ENCODE peak calls at places on chromosome 17, in six cellular contexts. J is H1, P is K562, U is SK-N-SH, C is IMR-90, O is HepG2. M is an unnamed sample. For H3K27me3, the result is how much of the 10 kb centered on the place peaks cover.

GRCh38 chr17:59746849-59747445 is 39.5 kb downstream of the VMP1 start:
- DNase-seq in J (no peak), C (peak), O (peak), U (peak), P (peak), M (no peak)

GRCh38 chr17:28796062-28796461 is 46.5 kb downstream of the FAM222B start:
- DNase-seq in C (no peak), O (no peak), P (no peak), U (no peak), J (no peak), M (no peak)

GRCh38 chr17:32283745-32284207 is 18.1 kb downstream of the RHBDL3 start:
- DNase-seq in C (peak), P (no peak), J (no peak), U (no peak), O (no peak), M (no peak)

GRCh38 chr17:50259484-50260324 is 14.6 kb upstream of the TMEM92 start:
- DNase-seq in J (no peak), C (no peak), P (peak), U (peak), O (no peak), M (no peak)

GRCh38 chr17:10278218-10278617 is 79.8 kb upstream of the GAS7 start:
- DNase-seq in P (peak), O (no peak), U (no peak), J (no peak), C (no peak), M (no peak)

GRCh38 chr17:59327136-59327878 is 4.1 kb upstream of the YPEL2 start:
- DNase-seq in C (no peak), J (no peak), P (no peak), U (peak), O (no peak), M (no peak)

GRCh38 chr17:1931759-1932579 is 93.2 kb downstream of the RTN4RL1 start:
- DNase-seq in P (no peak), C (peak), U (no peak), J (no peak), O (peak), M (no peak)

GRCh38 chr17:1718362-1719165 is 5.9 kb upstream of the WDR81 start:
- DNase-seq in O (no peak), J (no peak), U (no peak), P (no peak), C (no peak), M (no peak)

GRCh38 chr17:65660947-65661346 is 99.5 kb upstream of the AXIN2 start:
- DNase-seq in C (peak), P (peak), O (no peak), J (no peak), U (no peak), M (no peak)

GRCh38 chr17:78785011-78785662 is 3.1 kb upstream of the CYTH1 start:
- DNase-seq in O (no peak), J (no peak), U (no peak), C (no peak), P (peak), M (no peak)

GRCh38 chr17:64259922-64260321 is 3.1 kb downstream of the TEX2 start:
- DNase-seq in U (no peak), O (no peak), C (peak), J (no peak), P (no peak), M (no peak)

GRCh38 chr17:19374136-19374535 is 4.2 kb upstream of the MAPK7 start:
- DNase-seq in O (no peak), C (no peak), P (no peak), J (no peak), U (no peak), M (no peak)

GRCh38 chr17:2101448-2102257 is 46.8 kb downstream of the HIC1 start:
- DNase-seq in C (no peak), O (no peak), P (no peak), U (no peak), J (no peak), M (no peak)

GRCh38 chr17:73560661-73561060 is 83.6 kb downstream of the SDK2 start:
- DNase-seq in O (peak), J (no peak), P (peak), U (peak), C (no peak), M (no peak)

GRCh38 chr17:1376061-1376460 is 24.0 kb downstream of the YWHAE start:
- DNase-seq in U (no peak), O (no peak), P (no peak), C (no peak), J (no peak), M (no peak)

GRCh38 chr17:63503330-63503685 is 19.9 kb upstream of the KCNH6 start:
- DNase-seq in P (no peak), J (no peak), C (no peak), U (no peak), O (no peak), M (no peak)

GRCh38 chr17:3916825-3917224 is 560 bp upstream of the P2RX1 start:
- DNase-seq in C (no peak), P (no peak), J (no peak), U (no peak), O (no peak), M (no peak)

GRCh38 chr17:70394833-70395232 is 225.5 kb downstream of the KCNJ2 start:
- DNase-seq in P (no peak), J (no peak), U (no peak), C (no peak), O (no peak), M (no peak)

GRCh38 chr17:28947639-28948038 is 3.7 kb downstream of the PHF12 start:
- DNase-seq in C (no peak), P (no peak), J (no peak), U (no peak), O (no peak), M (no peak)

GRCh38 chr17:39738568-39738901 is 797 bp downstream of the GRB7 start:
- DNase-seq in O (peak), U (no peak), P (peak), C (no peak), J (no peak), M (no peak)

GRCh38 chr17:74815671-74816370 is 39.7 kb upstream of the NAT9 start:
- DNase-seq in U (no peak), O (no peak), J (no peak), P (peak), C (no peak), M (no peak)

GRCh38 chr17:44906010-44906646 is 6.9 kb upstream of the EFTUD2 start:
- DNase-seq in P (peak), C (peak), U (no peak), J (no peak), O (no peak), M (no peak)

GRCh38 chr17:72387487-72387886 is 266.7 kb downstream of the SOX9 start:
- DNase-seq in P (no peak), C (peak), U (no peak), O (peak), J (no peak), M (no peak)

GRCh38 chr17:18074566-18075272 is 13.0 kb upstream of the DRG2 start:
- DNase-seq in O (peak), J (no peak), P (peak), U (peak), C (no peak), M (no peak)

DNA sequence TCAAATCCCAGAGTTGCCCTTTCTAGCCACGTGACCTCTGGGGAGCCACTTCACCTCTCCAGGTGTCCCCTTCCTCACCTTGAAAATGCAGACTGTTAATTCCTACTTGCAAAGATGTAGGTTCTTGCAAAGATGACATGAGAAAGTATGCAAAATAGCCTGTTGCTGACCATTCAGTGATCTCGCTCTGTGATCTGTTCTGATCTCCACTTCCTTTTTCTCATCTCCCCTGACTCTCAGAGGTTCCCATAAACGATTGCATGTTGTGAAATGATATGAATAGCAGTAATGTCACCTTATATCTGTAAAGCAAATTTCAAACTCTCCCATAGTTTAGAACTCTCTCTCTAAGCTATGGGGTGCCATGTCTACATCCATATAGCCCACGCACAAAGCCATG is 182.3 kb downstream of the TMEM132E start:
- DNase-seq in C (no peak), U (no peak), J (no peak), O (no peak), P (no peak), M (no peak)
- H3K27me3 ChIP-seq in C (under half), U (under half), J (under half), O (under half), P (under half), M (under half)

DNA sequence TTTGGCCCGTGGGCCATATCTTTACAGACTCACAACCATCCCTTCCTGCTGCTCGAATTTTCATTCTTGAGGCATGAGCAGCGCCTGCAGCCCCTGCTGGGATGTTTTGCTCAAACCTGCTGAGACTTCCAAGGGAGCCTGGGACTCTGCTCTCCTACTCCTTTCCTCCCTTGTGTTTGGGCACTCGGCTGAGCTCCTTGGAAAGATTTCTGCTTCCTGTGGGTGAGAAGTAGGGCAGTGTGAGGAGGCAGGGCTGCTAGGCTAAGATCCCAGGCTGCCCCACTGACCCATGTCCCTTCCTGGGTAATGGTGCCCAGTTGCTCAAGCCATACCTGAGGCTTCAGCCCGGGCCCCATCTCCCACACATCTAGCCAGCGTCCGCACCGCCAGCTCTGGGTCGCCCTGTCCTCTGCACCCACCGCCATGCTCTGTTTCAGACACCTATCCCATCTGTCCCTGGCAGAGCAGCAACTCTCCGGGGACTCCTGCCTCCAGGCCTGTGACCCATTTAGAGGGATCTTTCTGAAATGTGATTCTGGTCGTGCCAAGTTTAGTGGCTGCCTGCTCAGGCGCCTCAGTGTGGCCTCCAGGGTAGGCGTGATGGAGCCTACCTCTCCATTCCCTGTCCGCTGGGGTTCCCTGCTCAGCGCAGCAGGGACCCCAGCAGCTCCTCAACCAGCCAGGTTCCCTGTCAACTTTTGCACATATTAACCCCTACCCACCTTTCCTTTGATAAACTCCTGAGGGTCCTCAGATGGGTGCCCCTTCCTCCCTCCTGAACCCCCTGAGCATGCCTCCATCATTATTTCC is 190.1 kb downstream of the CCDC182 start:
- DNase-seq in J (no peak), C (no peak), U (peak), P (no peak), O (no peak), M (no peak)
- H3K27ac ChIP-seq in J (peak), C (no peak), U (no peak), P (peak), O (no peak), M (no peak)

GRCh38 chr17:80259642-80260535 is 763 bp upstream of the RNF213 start:
- DNase-seq in O (peak), P (peak), J (no peak), C (peak), U (peak), M (no peak)
- TF ChIP-seq RFX5 in O (no peak), P (no peak), J (no peak), C (no peak), U (no peak), M (no peak)

DNA sequence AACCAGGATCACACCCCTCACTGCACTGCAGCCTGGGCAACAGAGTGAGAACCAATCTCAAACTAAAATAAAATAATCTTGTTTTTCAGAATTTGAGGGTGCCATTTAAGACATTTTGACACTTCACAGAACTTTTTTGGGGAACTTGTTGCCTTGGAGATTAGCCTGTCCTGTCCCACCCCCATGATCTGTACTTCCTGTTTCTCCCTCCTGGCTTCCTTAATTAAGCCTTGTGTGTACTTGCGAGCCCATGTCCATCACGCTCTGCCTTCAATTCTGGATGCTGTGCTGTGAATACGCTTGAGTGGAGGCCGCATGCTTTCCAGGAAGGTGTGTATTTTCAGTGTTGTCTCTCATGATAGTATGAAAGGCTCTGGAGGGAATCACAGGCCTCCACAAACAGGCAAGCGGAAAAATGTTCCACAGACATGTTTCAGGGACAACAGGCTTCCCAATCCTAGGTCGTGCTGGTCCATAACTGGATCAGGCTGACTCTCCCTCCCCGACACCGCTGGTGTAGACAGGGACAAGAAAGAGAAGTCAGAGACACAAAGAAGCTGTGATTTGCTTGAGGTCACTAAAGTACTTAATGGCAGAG is 56.9 kb downstream of the NOS2 start:
- DNase-seq in P (no peak), J (no peak), U (no peak), C (no peak), O (no peak), M (no peak)
- H3K27me3 ChIP-seq in P (under half), J (under half), U (under half), C (under half), O (under half), M (under half)

DNA sequence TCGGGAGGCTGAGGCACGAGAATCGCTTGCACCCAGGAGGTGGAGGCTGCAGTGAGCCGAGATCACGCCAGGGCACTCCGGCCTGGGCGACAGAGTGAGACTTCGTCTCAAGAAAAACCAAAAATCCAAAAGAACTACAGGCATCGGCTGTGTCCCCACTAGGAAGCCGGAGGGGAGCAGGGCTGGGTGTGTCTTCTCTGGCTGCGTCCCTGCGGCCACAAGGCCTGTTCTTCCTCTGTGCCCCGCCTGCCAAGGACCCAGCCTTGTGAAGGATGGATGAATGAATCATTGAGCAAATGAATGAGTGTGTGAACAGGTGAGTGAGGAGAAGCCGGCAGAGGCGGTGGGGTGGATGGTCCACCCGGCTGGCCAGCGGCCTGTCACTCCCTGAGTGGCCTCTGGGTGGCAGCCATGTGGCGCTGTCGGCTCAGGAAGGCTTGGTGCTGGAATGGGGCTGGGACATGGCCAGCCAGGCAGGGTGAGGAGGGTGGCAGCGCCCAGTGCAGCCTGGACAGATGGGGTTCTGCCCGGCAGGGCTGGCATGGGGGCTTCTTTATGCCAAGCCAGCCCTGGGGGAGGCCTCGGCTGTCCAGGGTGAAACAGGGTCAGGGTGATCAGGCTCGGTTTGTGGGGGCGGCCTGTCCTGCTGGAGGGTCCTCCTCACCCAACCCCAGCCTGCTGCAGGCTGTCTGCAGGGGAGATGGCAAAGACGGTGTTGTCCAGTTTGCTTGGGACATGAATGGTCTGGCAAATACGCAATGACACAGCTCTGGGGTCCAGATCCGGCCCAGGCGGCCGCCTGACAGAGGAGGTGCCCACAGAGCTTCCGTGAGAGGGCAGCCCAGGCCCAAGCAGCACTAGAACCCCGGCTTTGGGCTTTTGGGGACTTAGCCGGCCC is 21.7 kb downstream of the SLC25A10 start:
- DNase-seq in J (no peak), P (peak), C (peak), O (peak), U (peak), M (no peak)
- H3K27ac ChIP-seq in J (no peak), P (no peak), C (no peak), O (no peak), U (no peak), M (no peak)

GRCh38 chr17:60862482-60862881 is 184.8 kb downstream of the BCAS3 start:
- DNase-seq in P (no peak), U (no peak), J (no peak), O (no peak), C (no peak), M (no peak)

DNA sequence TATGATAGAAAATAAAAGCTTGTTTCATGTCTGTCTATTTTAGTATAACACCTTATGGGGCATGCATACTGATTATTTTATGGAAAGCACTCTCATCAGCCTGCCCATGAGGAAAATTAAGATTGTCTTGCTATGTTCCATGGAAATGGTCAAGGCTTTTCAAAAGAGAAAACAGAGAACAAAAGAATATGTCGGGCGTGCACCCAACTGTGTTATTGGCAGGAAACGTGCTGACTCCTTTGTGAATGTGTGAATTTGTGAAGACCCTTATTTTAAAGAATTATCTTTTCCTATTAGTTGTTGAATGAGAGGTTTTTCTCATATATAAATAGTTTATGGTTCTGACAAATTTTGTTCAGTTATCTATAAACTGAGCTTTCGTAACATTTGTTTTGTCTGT is 179.9 kb downstream of the BCAS3 start:
- DNase-seq in C (no peak), J (no peak), P (no peak), U (no peak), O (no peak), M (no peak)
- TF ChIP-seq RFX5 in C (no peak), J (no peak), P (no peak), U (no peak), O (no peak), M (no peak)

DNA sequence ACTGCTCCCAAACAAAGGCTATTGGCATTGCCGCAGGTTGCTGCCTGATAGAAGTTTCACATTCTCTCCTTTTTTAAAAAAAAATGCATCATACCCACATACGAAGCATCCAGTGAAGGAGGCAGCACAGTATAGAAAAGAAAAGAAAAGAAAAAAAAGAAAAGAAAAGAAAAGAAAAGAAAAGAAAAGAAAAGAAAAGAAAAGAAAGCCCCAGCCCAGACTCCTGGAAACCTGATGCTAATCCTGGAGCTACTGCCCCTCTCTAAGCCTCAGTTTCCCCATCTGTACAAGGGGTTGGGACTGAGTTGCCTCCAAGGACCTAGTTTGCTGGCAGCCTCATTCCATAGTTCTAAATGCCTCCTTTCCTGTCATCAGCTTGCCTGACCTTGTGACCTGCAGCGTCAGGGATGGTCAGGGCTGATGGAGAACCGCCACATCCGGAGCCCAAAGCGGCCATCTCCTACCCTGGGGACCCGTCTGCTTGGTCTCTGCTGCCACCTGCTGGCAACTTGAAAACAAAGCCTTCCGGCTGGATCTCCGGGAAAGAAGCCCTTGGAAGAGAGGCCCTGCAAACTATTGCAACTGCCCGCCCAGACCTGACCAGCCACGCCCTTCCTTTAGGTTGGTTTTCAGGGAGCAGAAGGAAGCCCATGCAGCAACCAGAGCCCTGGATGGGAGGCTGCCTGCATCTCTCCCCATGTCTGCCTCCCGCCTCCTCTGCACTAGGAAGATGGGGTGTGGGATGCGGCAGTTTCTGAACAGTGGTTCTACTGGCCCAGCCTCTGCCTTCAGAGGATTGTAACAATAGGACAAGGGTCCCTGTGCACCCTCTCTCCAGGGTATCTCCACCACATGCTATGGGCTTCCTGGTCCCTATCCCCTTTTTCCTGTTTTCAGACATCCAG is 13.0 kb downstream of the AIPL1 start:
- DNase-seq in U (peak), O (peak), J (peak), P (peak), C (peak), M (no peak)
- H3K27me3 ChIP-seq in U (half or more), O (under half), J (under half), P (under half), C (under half), M (under half)

GRCh38 chr17:8123695-8124349 is at the start of gene HES7:
- DNase-seq in U (peak), J (no peak), O (no peak), C (peak), P (no peak), M (no peak)

GRCh38 chr17:8124350-8125195 is 667 bp upstream of the HES7 start:
- DNase-seq in P (no peak), U (no peak), J (no peak), O (no peak), C (peak), M (no peak)

GRCh38 chr17:8125947-8126305 is 2.0 kb upstream of the HES7 start:
- DNase-seq in U (peak), O (no peak), J (no peak), P (peak), C (no peak), M (no peak)

GRCh38 chr17:8126306-8127066 is 2.6 kb upstream of the HES7 start:
- DNase-seq in O (no peak), U (peak), C (peak), J (no peak), P (peak), M (no peak)

GRCh38 chr17:8125196-8125946 is 1.5 kb upstream of the HES7 start:
- DNase-seq in U (peak), C (peak), O (peak), P (peak), J (no peak), M (peak)
- H3K27ac ChIP-seq in U (peak), C (no peak), O (no peak), P (no peak), J (no peak), M (no peak)

GRCh38 chr17:35743911-35744328 is 9.1 kb downstream of the GAS2L2 start:
- DNase-seq in O (no peak), J (no peak), P (no peak), U (peak), C (peak), M (no peak)
- TF ChIP-seq RFX5 in O (no peak), J (no peak), P (no peak), U (no peak), C (no peak), M (no peak)